ENCODE peak calls at places on chromosomes 2 and 18, in nine cellular contexts. M is colonic mucosa, L is adipocyte, R is lung, J is GM23248, W is ovary, H is fibroblast of lung, N is mammary epithelial cell, F is cardiac muscle cell. V is an unnamed sample. For H3K9me3, the result is how much of the 10 kb centered on the place peaks cover.

GRCh38 chr18:62990653-62991052 is 275.3 kb downstream of the PHLPP1 start:
- DNase-seq in R (no peak), W (no peak), F (no peak), N (no peak), L (no peak), J (no peak), H (no peak), M (no peak), V (no peak)

GRCh38 chr18:6482198-6482977 is 67.7 kb upstream of the L3MBTL4 start:
- DNase-seq in H (peak), R (peak), N (peak), L (peak), M (peak), J (peak), F (peak), W (peak), V (peak)

GRCh38 chr2:223262946-223263345 is 211.0 kb downstream of the KCNE4 start:
- DNase-seq in F (no peak), R (no peak), J (peak), L (no peak), M (no peak), W (no peak), N (peak), H (peak), V (no peak)

GRCh38 chr2:39845460-39846146 is 66.5 kb upstream of the THUMPD2 start:
- DNase-seq in W (no peak), R (no peak), M (no peak), F (no peak), N (peak), J (peak), H (peak), L (no peak), V (peak)

GRCh38 chr2:134110532-134110931 is 143.3 kb upstream of the MGAT5 start:
- DNase-seq in J (no peak), L (no peak), H (no peak), W (no peak), R (no peak), N (no peak), F (no peak), M (no peak), V (no peak)

GRCh38 chr18:11669271-11669947 is 19.7 kb upstream of the GNAL start:
- DNase-seq in R (peak), J (no peak), N (peak), H (no peak), F (no peak), W (no peak), M (no peak), L (no peak), V (no peak)

GRCh38 chr2:128250409-128251025 is 68.2 kb downstream of the HS6ST1 start:
- DNase-seq in F (no peak), H (no peak), N (no peak), J (no peak), L (no peak), M (no peak), R (no peak), W (no peak), V (no peak)

GRCh38 chr2:145158051-145158586 is 638.2 kb upstream of the ZEB2 start:
- DNase-seq in F (no peak), H (peak), L (peak), J (peak), N (peak), W (peak), M (peak), R (peak), V (peak)

GRCh38 chr2:186848873-186849578 is at the start of gene ZSWIM2:
- DNase-seq in J (peak), H (peak), F (peak), R (peak), W (peak), M (peak), L (peak), N (peak), V (peak)

GRCh38 chr18:51878724-51879123 is 461.3 kb upstream of the DCC start:
- DNase-seq in M (no peak), W (no peak), H (no peak), L (no peak), J (no peak), R (no peak), F (no peak), N (no peak), V (no peak)

GRCh38 chr2:207505180-207505579 is 24.6 kb upstream of the CREB1 start:
- DNase-seq in F (no peak), L (no peak), R (no peak), M (no peak), J (no peak), N (peak), W (no peak), H (no peak), V (no peak)

GRCh38 chr2:239274391-239275001 is 126.3 kb downstream of the HDAC4 start:
- DNase-seq in N (peak), F (no peak), J (peak), L (peak), M (peak), R (no peak), W (peak), H (peak), V (peak)

GRCh38 chr18:11861583-11862288 is 10.5 kb downstream of the CHMP1B start:
- DNase-seq in J (no peak), N (no peak), R (no peak), H (no peak), M (no peak), L (no peak), F (no peak), W (no peak), V (no peak)

GRCh38 chr2:28346587-28346986 is 46.1 kb upstream of the FOSL2 start:
- DNase-seq in M (peak), F (no peak), N (no peak), W (no peak), R (no peak), H (no peak), L (peak), J (no peak), V (peak)

GRCh38 chr2:140586379-140586778 is 1544.4 kb downstream of the LRP1B start:
- DNase-seq in W (no peak), J (peak), L (no peak), H (peak), M (peak), N (peak), R (no peak), F (peak), V (peak)

GRCh38 chr18:74499633-74500032 is 3.5 kb downstream of the CNDP2 start:
- DNase-seq in N (peak), H (peak), J (peak), R (peak), W (peak), M (peak), L (no peak), F (no peak), V (peak)

GRCh38 chr18:36737321-36737720 is 91.5 kb downstream of the TPGS2 start:
- DNase-seq in W (no peak), N (no peak), J (no peak), H (no peak), R (no peak), F (no peak), M (no peak), L (no peak), V (no peak)

GRCh38 chr2:28035163-28035690 is 144.7 kb downstream of the BABAM2 start:
- DNase-seq in R (no peak), L (no peak), F (no peak), J (no peak), H (no peak), N (no peak), W (no peak), M (no peak), V (no peak)

GRCh38 chr18:68035709-68036522 is 519.4 kb upstream of the DSEL start:
- DNase-seq in F (no peak), H (peak), R (no peak), W (no peak), M (no peak), J (peak), L (peak), N (no peak), V (no peak)

GRCh38 chr2:57076856-57077255 is 893.1 kb downstream of the CCDC85A start:
- DNase-seq in F (no peak), M (no peak), L (peak), W (no peak), N (no peak), R (no peak), H (peak), J (no peak), V (no peak)

GRCh38 chr2:26457241-26457666 is 20.7 kb downstream of the OTOF start:
- DNase-seq in F (no peak), J (no peak), L (no peak), M (no peak), H (no peak), W (no peak), R (no peak), N (no peak), V (no peak)

GRCh38 chr2:199457147-199458016 is at the start of gene SATB2:
- DNase-seq in M (peak), N (peak), H (peak), F (peak), W (peak), L (peak), R (no peak), J (peak), V (peak)

GRCh38 chr2:222442665-222443064 is 18.3 kb downstream of the SGPP2 start:
- DNase-seq in L (no peak), N (no peak), H (no peak), F (no peak), W (no peak), J (no peak), M (no peak), R (no peak), V (no peak)

GRCh38 chr2:105912081-105912480 is 167.4 kb downstream of the NCK2 start:
- DNase-seq in H (no peak), N (peak), M (no peak), J (no peak), W (no peak), F (no peak), L (no peak), R (no peak), V (no peak)

GRCh38 chr2:25322313-25322712 is 19.4 kb downstream of the DNMT3A start:
- DNase-seq in M (no peak), N (no peak), W (no peak), H (no peak), F (no peak), L (no peak), R (no peak), J (no peak), V (no peak)

GRCh38 chr2:12824771-12825363 is 108.1 kb downstream of the TRIB2 start:
- DNase-seq in W (no peak), F (no peak), N (no peak), J (peak), L (no peak), M (peak), R (no peak), H (peak), V (no peak)

GRCh38 chr18:3593381-3593903 is 143.5 kb downstream of the TGIF1 start:
- DNase-seq in N (peak), F (no peak), H (peak), W (no peak), R (no peak), L (peak), M (no peak), J (peak), V (peak)

GRCh38 chr2:216698895-216699294 is 3.5 kb upstream of the IGFBP5 start:
- DNase-seq in H (peak), J (peak), L (peak), N (peak), R (no peak), F (peak), M (no peak), W (no peak), V (no peak)

GRCh38 chr2:16773080-16773713 is 107.6 kb upstream of the CYRIA start:
- DNase-seq in M (no peak), W (no peak), L (peak), J (peak), N (peak), R (no peak), H (peak), F (peak), V (peak)

GRCh38 chr18:75211721-75212625 is 1.4 kb downstream of the TSHZ1 start:
- DNase-seq in R (peak), L (peak), H (peak), W (peak), M (peak), J (peak), N (peak), F (peak), V (peak)

GRCh38 chr2:20576598-20577115 is 74.2 kb downstream of the HS1BP3 start:
- DNase-seq in R (no peak), W (no peak), H (no peak), F (no peak), J (no peak), N (no peak), L (no peak), M (peak), V (no peak)

GRCh38 chr2:129738799-129739198 is 240.7 kb upstream of the RAB6C start:
- DNase-seq in H (no peak), M (no peak), R (no peak), N (no peak), L (no peak), W (no peak), J (no peak), F (no peak), V (no peak)

GRCh38 chr2:163990554-163990953 is 254.7 kb upstream of the FIGN start:
- DNase-seq in H (no peak), L (no peak), N (no peak), R (no peak), W (no peak), M (no peak), F (no peak), J (no peak), V (no peak)

GRCh38 chr2:74759991-74760390 is 73.9 kb upstream of the HK2 start:
- DNase-seq in N (no peak), R (no peak), J (peak), L (peak), W (no peak), F (no peak), M (no peak), H (no peak), V (no peak)

GRCh38 chr2:55721601-55722215 is 28.1 kb upstream of the PNPT1 start:
- DNase-seq in H (no peak), N (peak), W (no peak), J (peak), M (no peak), L (no peak), F (no peak), R (no peak), V (no peak)

GRCh38 chr2:109437325-109438090 is 176.3 kb downstream of the SEPTIN10 start:
- DNase-seq in R (no peak), N (no peak), F (no peak), W (no peak), J (no peak), L (no peak), H (no peak), M (no peak), V (no peak)

GRCh38 chr18:22705328-22705727 is 227.8 kb upstream of the RBBP8 start:
- DNase-seq in N (peak), L (peak), W (no peak), M (no peak), H (peak), F (no peak), J (peak), R (no peak), V (no peak)

GRCh38 chr2:55102056-55102812 is 52.0 kb upstream of the RTN4 start:
- DNase-seq in R (no peak), L (peak), W (no peak), J (peak), F (no peak), N (no peak), H (peak), M (no peak), V (peak)

GRCh38 chr2:8421658-8422499 is 260.0 kb upstream of the ID2 start:
- DNase-seq in F (no peak), W (no peak), J (no peak), M (no peak), H (no peak), L (no peak), R (no peak), N (no peak), V (no peak)
- H3K4me3 ChIP-seq in F (no peak), W (no peak), J (no peak), M (no peak), H (no peak), L (no peak), R (no peak), N (no peak), V (no peak)

GRCh38 chr18:71583291-71583690 is 960.9 kb downstream of the CBLN2 start:
- DNase-seq in H (no peak), J (no peak), N (no peak), R (no peak), M (no peak), F (no peak), W (no peak), L (no peak), V (no peak)
- H3K9me3 ChIP-seq in H (under half), J (under half), N (under half), R (under half), M (under half), F (under half), W (under half), L (under half), V (under half)

GRCh38 chr18:24397131-24397693 is 412 bp downstream of the OSBPL1A start:
- DNase-seq in H (peak), N (peak), R (peak), M (peak), W (no peak), J (peak), L (peak), F (peak), V (peak)

GRCh38 chr18:24397694-24398365 is at the start of gene OSBPL1A:
- DNase-seq in M (peak), J (peak), R (peak), W (peak), L (peak), F (peak), H (peak), N (peak), V (peak)

GRCh38 chr18:24398515-24398914 is 891 bp upstream of the OSBPL1A start:
- DNase-seq in J (peak), N (peak), H (peak), R (no peak), W (no peak), M (peak), F (no peak), L (peak), V (peak)

GRCh38 chr18:24395049-24395780 is 2.4 kb downstream of the OSBPL1A start:
- DNase-seq in R (no peak), W (no peak), M (no peak), H (no peak), J (peak), L (peak), N (no peak), F (no peak), V (no peak)

DNA sequence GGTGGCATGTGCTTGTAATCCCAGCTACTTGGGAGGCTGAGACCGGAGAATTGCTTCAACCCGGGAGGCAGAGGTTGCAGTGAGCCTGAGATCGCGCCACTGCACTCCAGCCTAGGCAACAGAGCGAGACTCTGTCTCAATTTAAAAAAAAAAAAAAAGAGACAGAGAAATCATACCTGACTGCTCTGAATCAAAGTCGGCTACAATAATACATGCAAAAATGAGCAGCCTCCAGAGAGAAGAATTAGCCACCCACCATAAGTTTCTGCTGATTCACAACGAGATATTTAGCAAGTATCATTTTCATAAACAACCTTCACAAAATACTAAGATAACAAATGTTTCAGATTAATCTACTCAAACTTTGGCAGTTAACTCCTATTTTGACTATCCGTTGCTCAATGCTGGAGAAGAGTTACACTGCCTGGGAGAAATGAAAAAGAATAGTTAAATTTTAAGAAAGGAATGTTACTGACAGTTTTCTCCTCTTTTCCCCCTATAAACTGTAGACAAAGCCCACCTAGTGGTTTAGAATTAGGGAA is 1.5 kb downstream of the OSBPL1A start:
- DNase-seq in H (no peak), J (peak), F (no peak), M (no peak), N (no peak), W (no peak), R (no peak), L (peak), V (no peak)
- H3K4me3 ChIP-seq in H (peak), J (peak), F (no peak), M (no peak), N (no peak), W (no peak), R (no peak), L (peak), V (peak)

DNA sequence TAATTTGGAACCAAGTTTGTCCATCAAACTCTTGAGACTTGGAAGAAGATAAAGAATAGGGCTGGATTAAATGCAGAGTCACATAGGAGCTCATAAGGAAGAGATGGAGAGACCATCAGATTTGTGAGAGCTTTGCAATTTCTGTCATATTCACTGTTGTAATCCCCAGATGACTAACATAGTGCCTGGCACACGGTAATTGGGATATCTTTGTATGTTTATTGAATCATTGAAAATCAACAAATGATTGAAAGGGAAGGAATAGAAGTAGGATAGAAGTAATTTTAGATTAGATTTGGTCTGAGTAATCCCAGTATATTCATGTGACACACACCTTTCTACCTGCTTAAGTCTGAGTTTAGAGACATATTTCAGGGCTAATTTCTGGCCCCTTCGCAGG is 75.4 kb downstream of the LCLAT1 start:
- DNase-seq in F (no peak), R (no peak), N (no peak), W (no peak), L (no peak), J (no peak), M (no peak), H (no peak), V (no peak)
- H3K9me3 ChIP-seq in F (under half), R (under half), N (under half), W (under half), L (under half), J (under half), M (under half), H (under half), V (under half)

GRCh38 chr2:177147834-177148233 is 64.8 kb upstream of the HNRNPA3 start:
- DNase-seq in R (no peak), H (no peak), N (no peak), W (no peak), L (no peak), F (no peak), J (no peak), M (no peak), V (no peak)
- H3K4me3 ChIP-seq in R (no peak), H (peak), N (peak), W (no peak), L (no peak), F (no peak), J (no peak), M (no peak), V (no peak)

GRCh38 chr2:78994789-78995188 is 30.7 kb upstream of the REG3G start:
- DNase-seq in W (no peak), J (no peak), R (no peak), F (no peak), N (no peak), L (no peak), H (no peak), M (no peak), V (no peak)

GRCh38 chr2:78993518-78994148 is 31.9 kb upstream of the REG3G start:
- DNase-seq in F (no peak), M (no peak), W (no peak), L (no peak), N (no peak), H (no peak), J (no peak), R (no peak), V (no peak)

GRCh38 chr2:78992451-78992806 is 33.1 kb upstream of the REG3G start:
- DNase-seq in L (no peak), W (no peak), J (peak), F (peak), H (no peak), N (no peak), R (no peak), M (no peak), V (no peak)

DNA sequence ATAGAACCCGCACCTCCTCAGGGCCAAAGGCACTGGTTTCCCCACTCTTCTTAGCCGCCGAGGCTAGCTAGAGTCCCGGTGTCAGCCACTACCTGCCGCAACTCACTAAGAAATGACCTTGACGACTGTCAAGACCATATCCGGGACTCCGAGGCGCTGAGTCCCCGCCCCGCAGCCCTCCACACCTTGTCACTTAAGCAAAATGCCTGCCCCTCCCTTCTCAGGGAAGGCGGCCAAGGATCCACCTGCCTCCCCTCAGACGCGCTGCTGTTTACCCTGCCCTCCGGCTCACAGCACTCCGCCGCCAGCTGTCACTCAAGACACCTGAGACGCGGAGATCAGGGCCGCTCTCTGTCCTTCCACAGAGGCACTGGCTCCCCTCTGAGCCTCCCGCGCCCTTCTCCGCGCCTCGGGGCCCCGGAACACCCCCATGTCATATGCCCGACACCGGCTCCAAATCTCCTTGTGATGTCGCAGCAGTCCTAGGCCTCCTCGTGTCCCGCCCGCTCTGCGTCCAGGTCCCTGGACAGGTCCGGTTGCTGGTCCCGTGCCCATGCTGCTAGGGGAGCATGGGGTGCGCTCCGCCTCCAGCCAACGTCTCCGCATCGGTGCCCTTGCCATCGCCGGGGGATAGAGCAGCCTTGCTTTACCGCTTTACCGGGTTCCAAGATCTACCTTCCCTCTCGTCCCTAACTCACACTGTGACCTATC is 32.5 kb upstream of the REG3G start:
- DNase-seq in R (no peak), N (no peak), H (no peak), L (no peak), J (no peak), F (peak), M (peak), W (no peak), V (no peak)
- H3K9me3 ChIP-seq in R (under half), N (under half), H (under half), L (under half), J (under half), F (under half), M (under half), W (under half), V (under half)

GRCh38 chr2:11753452-11753885 is 7.0 kb downstream of the LPIN1 start:
- DNase-seq in L (no peak), R (peak), N (peak), J (peak), H (peak), M (peak), F (no peak), W (no peak), V (peak)
- H3K4me3 ChIP-seq in L (no peak), R (no peak), N (no peak), J (no peak), H (no peak), M (peak), F (no peak), W (no peak), V (no peak)